ENCODE peak calls at places on chromosome X, in seven cellular contexts. P is activated naive CD4-positive, alpha-beta T cell treated with Interleukin-2 at 50 U/mL for 16 hours; V is hypothalamus; A is NCI-H1930; O is stimulated activated CD4-positive, alpha-beta T cell treated with anti-CD3 and anti-CD28 coated beads, Interleukin-4, amount 100 ng/mL, for 1 hour; U is CD8-positive, alpha-beta T cell; X is pancreas. R is an unnamed sample.

GRCh38 chrX:153353416-153353815 is 19.5 kb downstream of the ZNF275 start:
- DNase-seq in U (no peak), X (no peak), P (no peak), V (no peak), O (no peak), A (no peak), R (no peak)

GRCh38 chrX:150456466-150456865 is 93.3 kb downstream of the MAMLD1 start:
- DNase-seq in O (no peak), X (no peak), U (no peak), P (no peak), V (no peak), A (no peak), R (no peak)

GRCh38 chrX:153609917-153610833 is 11.2 kb upstream of the CCNQ start:
- DNase-seq in O (peak; percentile 82), P (peak; percentile 80), U (peak; percentile 72), V (peak; percentile 55), X (peak; percentile 50), A (peak; percentile 82), R (peak; percentile 61)

GRCh38 chrX:39912126-39912525 is 185.6 kb downstream of the BCOR start:
- DNase-seq in X (no peak), U (no peak), V (no peak), A (no peak), O (no peak), P (no peak), R (no peak)

GRCh38 chrX:136200466-136200865 is 50.7 kb downstream of the MAP7D3 start:
- DNase-seq in P (no peak), O (no peak), U (no peak), X (no peak), V (no peak), A (no peak), R (no peak)

GRCh38 chrX:130497531-130497930 is 95.7 kb downstream of the RBMX2 start:
- DNase-seq in O (no peak), U (no peak), P (no peak), A (no peak), V (no peak), X (no peak), R (no peak)

GRCh38 chrX:121902463-121902862 is 855.1 kb downstream of the GLUD2 start:
- DNase-seq in P (no peak), U (no peak), A (no peak), V (no peak), X (no peak), O (no peak), R (no peak)

GRCh38 chrX:44908198-44908597 is 35.2 kb downstream of the KDM6A start:
- DNase-seq in X (no peak), O (no peak), U (no peak), A (no peak), P (no peak), V (no peak), R (no peak)

GRCh38 chrX:104270916-104271512 is 16.3 kb upstream of the ESX1 start:
- DNase-seq in X (peak; percentile 2), P (no peak), O (no peak), A (peak; percentile 55), V (peak; percentile 3), U (peak; percentile 12), R (peak; percentile 5)

GRCh38 chrX:69387559-69388487 is 116.3 kb upstream of the NALF2 start:
- DNase-seq in U (no peak), O (peak; percentile 22), P (peak; percentile 22), V (peak; percentile 1), A (no peak), X (peak; percentile 3), R (no peak)

GRCh38 chrX:68196939-68197791 is 236.1 kb downstream of the OPHN1 start:
- DNase-seq in U (no peak), P (peak; percentile 3), O (no peak), X (peak; percentile 7), V (no peak), A (peak; percentile 1), R (peak; percentile 15)